ENCODE peak calls at places on chromosome 20, in four cellular contexts. I is HL-60, G is HepG2, S is K562. P is an unnamed sample.

GRCh38 chr20:13261460-13262301 is 40.6 kb downstream of the ISM1 start:
- DNase-seq in G (peak; percentile 86), I (peak; percentile 5), S (peak; percentile 54), P (peak; percentile 55)

GRCh38 chr20:49979030-49979832 is 3.5 kb upstream of the SNAI1 start:
- DNase-seq in S (peak; percentile 87), G (peak; percentile 56), I (no peak), P (peak; percentile 93)

GRCh38 chr20:36251426-36251825 is 15.1 kb downstream of the AAR2 start:
- DNase-seq in G (no peak), I (no peak), S (no peak), P (no peak)

GRCh38 chr20:11204926-11205768 is 531.3 kb upstream of the JAG1 start:
- DNase-seq in S (no peak), I (peak; percentile 13), G (peak; percentile 71), P (peak; percentile 5)

GRCh38 chr20:53283011-53283410 is 310.6 kb downstream of the ZNF217 start:
- DNase-seq in I (no peak), G (no peak), S (no peak), P (no peak)

GRCh38 chr20:52103469-52103910 is 88.1 kb downstream of the ZFP64 start:
- DNase-seq in S (peak; percentile 17), I (peak; percentile 55), G (no peak), P (no peak)

GRCh38 chr20:35489717-35490116 is 34.3 kb downstream of the CEP250 start:
- DNase-seq in G (no peak), I (no peak), S (no peak), P (no peak)

GRCh38 chr20:4887586-4887985 is 113.7 kb downstream of the SLC23A2 start:
- DNase-seq in I (no peak), G (no peak), S (no peak), P (no peak)

GRCh38 chr20:50491926-50492634 is 18.1 kb upstream of the PTPN1 start:
- DNase-seq in G (no peak), I (no peak), S (no peak), P (no peak)

GRCh38 chr20:61927826-61928541 is 137.7 kb downstream of the TAF4 start:
- DNase-seq in G (no peak), I (no peak), S (no peak), P (no peak)

GRCh38 chr20:40189621-40190020 is 499.4 kb downstream of the MAFB start:
- DNase-seq in I (no peak), S (no peak), G (no peak), P (no peak)

GRCh38 chr20:52379723-52380336 is 188.3 kb upstream of the ZFP64 start:
- DNase-seq in G (peak; percentile 15), I (no peak), S (peak; percentile 44), P (peak; percentile 42)

DNA sequence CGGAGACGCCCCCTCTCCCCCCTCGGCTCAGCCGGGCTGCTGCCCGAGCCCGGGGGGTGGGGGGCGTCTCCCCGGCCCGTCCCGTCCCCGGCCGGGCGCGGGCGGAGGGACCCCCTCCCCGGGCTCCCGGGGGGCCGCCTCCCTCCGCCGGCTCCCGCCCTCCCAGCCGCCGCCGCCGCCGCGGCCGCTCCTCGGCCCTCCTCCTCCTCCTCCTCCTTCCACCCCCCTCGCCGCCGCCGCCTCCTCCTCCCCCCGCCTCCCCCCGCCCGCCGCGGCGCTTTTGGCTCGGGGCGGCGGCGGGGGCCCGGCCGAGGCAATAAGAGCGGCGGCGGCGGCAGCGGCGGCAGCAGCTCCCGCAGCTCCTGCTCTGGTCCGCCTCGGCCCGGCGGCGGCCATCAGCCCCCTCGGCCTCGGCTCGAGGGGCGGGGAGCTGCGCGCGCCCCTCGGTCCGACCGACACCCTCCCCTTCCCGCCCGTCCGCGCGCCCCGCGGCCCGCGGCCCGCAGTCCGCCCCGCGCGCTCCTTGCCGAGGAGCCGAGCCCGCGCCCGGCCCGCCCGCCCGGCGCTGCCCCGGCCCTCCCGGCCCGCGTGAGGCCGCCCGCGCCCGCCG is 38.7 kb downstream of the GNAS start:
- DNase-seq in G (no peak), I (no peak), S (peak; percentile 80), P (peak; percentile 84)
- TF ChIP-seq GABPA in G (no peak), I (no peak), S (no peak), P (no peak)

GRCh38 chr20:54669054-54669390 is 193.6 kb downstream of the DOK5 start:
- DNase-seq in S (no peak), I (no peak), G (no peak), P (no peak)

GRCh38 chr20:54665812-54666211 is 190.4 kb downstream of the DOK5 start:
- DNase-seq in G (no peak), I (no peak), S (no peak), P (no peak)

GRCh38 chr20:54668271-54669053 is 193.1 kb downstream of the DOK5 start:
- DNase-seq in I (no peak), G (peak; percentile 41), S (peak; percentile 31), P (peak; percentile 29)
- TF ChIP-seq GABPA in I (no peak), G (no peak), S (no peak), P (no peak)

GRCh38 chr20:25547063-25547462 is 38.3 kb downstream of the NINL start:
- DNase-seq in S (no peak), I (no peak), G (no peak), P (no peak)

GRCh38 chr20:25549172-25549865 is 36.0 kb downstream of the NINL start:
- DNase-seq in G (peak; percentile 35), S (peak; percentile 12), I (no peak), P (no peak)

GRCh38 chr20:25549866-25550477 is 35.4 kb downstream of the NINL start:
- DNase-seq in G (peak; percentile 74), S (no peak), I (no peak), P (no peak)

GRCh38 chr20:25547999-25548398 is 37.3 kb downstream of the NINL start:
- DNase-seq in S (no peak), G (no peak), I (no peak), P (no peak)

GRCh38 chr20:25548613-25549086 is 36.7 kb downstream of the NINL start:
- DNase-seq in G (no peak), S (no peak), I (no peak), P (no peak)
- TF ChIP-seq GABPA in G (no peak), S (no peak), I (no peak), P (no peak)

GRCh38 chr20:63394069-63394468 is 32.9 kb upstream of the CHRNA4 start:
- DNase-seq in G (no peak), S (no peak), I (no peak), P (no peak)

GRCh38 chr20:63396300-63396699 is 35.2 kb upstream of the CHRNA4 start:
- DNase-seq in I (no peak), S (no peak), G (no peak), P (no peak)

GRCh38 chr20:63397155-63397843 is 36.1 kb upstream of the CHRNA4 start:
- DNase-seq in I (no peak), G (no peak), S (no peak), P (no peak)

GRCh38 chr20:63394635-63395455 is 33.7 kb upstream of the CHRNA4 start:
- DNase-seq in I (no peak), S (no peak), G (no peak), P (no peak)

DNA sequence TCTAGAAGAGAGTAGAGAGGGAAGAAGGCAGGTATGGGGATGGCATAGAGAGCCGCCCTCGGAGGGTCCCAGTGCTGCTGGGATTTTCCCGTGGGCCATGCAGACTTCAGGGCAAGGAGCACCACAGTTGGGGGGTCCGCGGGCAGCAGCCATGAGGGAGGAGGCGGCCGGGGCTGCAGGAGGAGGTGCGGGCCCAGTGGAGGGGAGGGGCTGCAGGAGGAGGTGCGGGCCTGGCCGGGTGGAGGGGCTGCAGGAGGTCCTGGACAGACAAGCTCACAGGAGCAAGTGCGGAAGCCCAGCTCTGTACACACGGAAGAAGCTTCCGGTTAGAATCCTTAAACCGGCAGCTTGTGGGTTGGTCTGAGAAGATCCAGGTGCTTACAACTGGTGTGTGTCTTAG is 34.6 kb upstream of the CHRNA4 start:
- DNase-seq in I (no peak), G (no peak), S (no peak), P (no peak)
- TF ChIP-seq GABPA in I (no peak), G (no peak), S (no peak), P (no peak)

DNA sequence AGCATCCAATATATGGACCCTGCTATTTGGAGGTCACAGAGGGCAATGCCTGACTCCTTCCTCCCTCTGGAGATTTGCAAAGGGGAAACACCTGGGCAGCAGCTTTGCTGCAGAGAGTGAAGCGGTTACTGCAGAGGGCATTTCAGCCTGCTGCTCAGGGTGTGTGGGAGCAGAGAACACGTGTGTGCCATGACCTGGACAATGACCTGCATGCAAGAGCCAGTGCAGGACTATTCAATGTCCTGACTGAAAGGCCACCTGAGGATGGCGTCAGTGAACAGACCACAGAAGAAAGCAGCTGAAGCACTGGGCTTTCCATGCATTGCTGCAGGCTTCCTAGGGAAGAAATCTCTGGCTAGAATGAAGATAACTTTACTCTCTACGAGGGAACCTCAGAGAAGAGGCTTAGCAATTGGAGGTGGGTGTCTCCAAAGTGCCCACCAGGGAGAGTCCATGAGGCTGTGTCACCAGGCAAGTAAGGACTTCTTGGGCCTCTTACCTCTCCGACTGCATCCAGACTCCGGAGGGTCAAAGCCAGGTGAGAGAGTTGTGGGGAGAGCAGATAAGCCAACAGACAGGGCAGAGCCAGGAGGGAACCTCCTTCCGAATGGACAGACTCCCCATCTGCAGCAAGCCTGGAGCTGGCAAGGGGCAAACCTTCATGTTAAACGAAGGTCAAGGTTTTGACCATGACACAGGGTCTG is 52.9 kb upstream of the PMEPA1 start:
- DNase-seq in S (no peak), G (no peak), I (no peak), P (no peak)
- TF ChIP-seq GABPA in S (no peak), G (no peak), I (no peak), P (no peak)

GRCh38 chr20:23153696-23154341 is 67.7 kb upstream of the CD93 start:
- DNase-seq in I (no peak), S (no peak), G (no peak), P (no peak)

GRCh38 chr20:23151885-23152284 is 65.8 kb upstream of the CD93 start:
- DNase-seq in I (no peak), G (no peak), S (no peak), P (no peak)

GRCh38 chr20:23152902-23153301 is 66.8 kb upstream of the CD93 start:
- DNase-seq in G (no peak), S (no peak), I (no peak), P (no peak)

GRCh38 chr20:23151008-23151703 is 65.0 kb upstream of the CD93 start:
- DNase-seq in I (no peak), G (no peak), S (no peak), P (no peak)

GRCh38 chr20:23152308-23152892 is 66.3 kb upstream of the CD93 start:
- DNase-seq in S (peak; percentile 56), I (peak; percentile 55), G (peak; percentile 90), P (no peak)
- TF ChIP-seq GABPA in S (peak; percentile 62), I (no peak), G (peak; percentile 90), P (peak; percentile 2)